ENCODE peak calls at places on chromosomes 12 and 14, in eight cellular contexts. One of them, this sample, is unnamed.

GRCh38 chr14:89625208-89625987 is 208.4 kb upstream of the FOXN3 start:
- DNase-seq in Calu3: no peak
- DNase-seq in MCF 10A: no peak
- DNase-seq in nephron progenitor cell: no peak
- DNase-seq in mesothelial cell of epicardium: no peak
- DNase-seq in A549: no peak
- DNase-seq in hepatocyte: peak
- DNase-seq in transverse colon: no peak
- DNase-seq in this sample: no peak

GRCh38 chr14:33602396-33602795 is 348.5 kb downstream of the EGLN3 start:
- DNase-seq in Calu3: no peak
- DNase-seq in MCF 10A: peak
- DNase-seq in nephron progenitor cell: no peak
- DNase-seq in mesothelial cell of epicardium: no peak
- DNase-seq in A549: no peak
- DNase-seq in hepatocyte: no peak
- DNase-seq in transverse colon: no peak
- DNase-seq in this sample: no peak

GRCh38 chr14:23055621-23056256 is 1.6 kb downstream of the CDH24 start:
- DNase-seq in Calu3: no peak
- DNase-seq in MCF 10A: peak
- DNase-seq in nephron progenitor cell: no peak
- DNase-seq in mesothelial cell of epicardium: no peak
- DNase-seq in A549: no peak
- DNase-seq in hepatocyte: peak
- DNase-seq in transverse colon: no peak
- DNase-seq in this sample: no peak

GRCh38 chr14:55000381-55000780 is 26.5 kb downstream of the WDHD1 start:
- DNase-seq in Calu3: no peak
- DNase-seq in MCF 10A: peak
- DNase-seq in nephron progenitor cell: no peak
- DNase-seq in mesothelial cell of epicardium: no peak
- DNase-seq in A549: no peak
- DNase-seq in hepatocyte: no peak
- DNase-seq in transverse colon: no peak
- DNase-seq in this sample: no peak

GRCh38 chr14:78567343-78567742 is 397.2 kb downstream of the NRXN3 start:
- DNase-seq in Calu3: no peak
- DNase-seq in MCF 10A: no peak
- DNase-seq in nephron progenitor cell: no peak
- DNase-seq in mesothelial cell of epicardium: no peak
- DNase-seq in A549: no peak
- DNase-seq in hepatocyte: no peak
- DNase-seq in transverse colon: no peak
- DNase-seq in this sample: peak

GRCh38 chr12:229441-230191 is 15.7 kb upstream of the SLC6A12 start:
- DNase-seq in Calu3: no peak
- DNase-seq in MCF 10A: no peak
- DNase-seq in nephron progenitor cell: no peak
- DNase-seq in mesothelial cell of epicardium: no peak
- DNase-seq in A549: no peak
- DNase-seq in hepatocyte: no peak
- DNase-seq in transverse colon: no peak
- DNase-seq in this sample: no peak

GRCh38 chr14:99687284-99688209 is 3.4 kb downstream of the CYP46A1 start:
- DNase-seq in Calu3: peak
- DNase-seq in MCF 10A: peak
- DNase-seq in nephron progenitor cell: peak
- DNase-seq in mesothelial cell of epicardium: no peak
- DNase-seq in A549: no peak
- DNase-seq in hepatocyte: no peak
- DNase-seq in transverse colon: no peak
- DNase-seq in this sample: no peak

GRCh38 chr14:104972301-104973211 is 5.6 kb downstream of the AHNAK2 start:
- DNase-seq in Calu3: peak
- DNase-seq in MCF 10A: peak
- DNase-seq in nephron progenitor cell: no peak
- DNase-seq in mesothelial cell of epicardium: no peak
- DNase-seq in A549: peak
- DNase-seq in hepatocyte: peak
- DNase-seq in transverse colon: peak
- DNase-seq in this sample: no peak

GRCh38 chr14:46540986-46541385 is 110.6 kb downstream of the RPL10L start:
- DNase-seq in Calu3: no peak
- DNase-seq in MCF 10A: no peak
- DNase-seq in nephron progenitor cell: no peak
- DNase-seq in mesothelial cell of epicardium: no peak
- DNase-seq in A549: no peak
- DNase-seq in hepatocyte: no peak
- DNase-seq in transverse colon: no peak
- DNase-seq in this sample: no peak

GRCh38 chr12:64837427-64837826 is 13.0 kb downstream of the TBC1D30 start:
- DNase-seq in Calu3: no peak
- DNase-seq in MCF 10A: no peak
- DNase-seq in nephron progenitor cell: no peak
- DNase-seq in mesothelial cell of epicardium: no peak
- DNase-seq in A549: no peak
- DNase-seq in hepatocyte: no peak
- DNase-seq in transverse colon: no peak
- DNase-seq in this sample: no peak

GRCh38 chr12:105729931-105730330 is 399.4 kb downstream of the C12orf75 start:
- DNase-seq in Calu3: no peak
- DNase-seq in MCF 10A: no peak
- DNase-seq in nephron progenitor cell: no peak
- DNase-seq in mesothelial cell of epicardium: no peak
- DNase-seq in A549: no peak
- DNase-seq in hepatocyte: no peak
- DNase-seq in transverse colon: no peak
- DNase-seq in this sample: no peak

GRCh38 chr12:6536894-6537579 is 2.7 kb downstream of the GAPDH start:
- DNase-seq in Calu3: no peak
- DNase-seq in MCF 10A: peak
- DNase-seq in nephron progenitor cell: no peak
- DNase-seq in mesothelial cell of epicardium: no peak
- DNase-seq in A549: peak
- DNase-seq in hepatocyte: no peak
- DNase-seq in transverse colon: no peak
- DNase-seq in this sample: no peak

GRCh38 chr14:54746019-54746418 is 156.6 kb downstream of the GCH1 start:
- DNase-seq in Calu3: no peak
- DNase-seq in MCF 10A: no peak
- DNase-seq in nephron progenitor cell: no peak
- DNase-seq in mesothelial cell of epicardium: no peak
- DNase-seq in A549: no peak
- DNase-seq in hepatocyte: no peak
- DNase-seq in transverse colon: no peak
- DNase-seq in this sample: no peak

GRCh38 chr14:29895591-29896043 is 32.0 kb downstream of the PRKD1 start:
- DNase-seq in Calu3: no peak
- DNase-seq in MCF 10A: no peak
- DNase-seq in nephron progenitor cell: no peak
- DNase-seq in mesothelial cell of epicardium: no peak
- DNase-seq in A549: no peak
- DNase-seq in hepatocyte: peak
- DNase-seq in transverse colon: no peak
- DNase-seq in this sample: no peak

GRCh38 chr12:120854804-120855203 is 49.4 kb downstream of the SPPL3 start:
- DNase-seq in Calu3: no peak
- DNase-seq in MCF 10A: no peak
- DNase-seq in nephron progenitor cell: no peak
- DNase-seq in mesothelial cell of epicardium: no peak
- DNase-seq in A549: no peak
- DNase-seq in hepatocyte: no peak
- DNase-seq in transverse colon: no peak
- DNase-seq in this sample: no peak

GRCh38 chr12:90253142-90253541 is 544.5 kb upstream of the ATP2B1 start:
- DNase-seq in Calu3: no peak
- DNase-seq in MCF 10A: no peak
- DNase-seq in nephron progenitor cell: no peak
- DNase-seq in mesothelial cell of epicardium: no peak
- DNase-seq in A549: no peak
- DNase-seq in hepatocyte: no peak
- DNase-seq in transverse colon: no peak
- DNase-seq in this sample: no peak

GRCh38 chr12:89999699-90000505 is 291.3 kb upstream of the ATP2B1 start:
- DNase-seq in Calu3: no peak
- DNase-seq in MCF 10A: no peak
- DNase-seq in nephron progenitor cell: no peak
- DNase-seq in mesothelial cell of epicardium: no peak
- DNase-seq in A549: no peak
- DNase-seq in hepatocyte: no peak
- DNase-seq in transverse colon: no peak
- DNase-seq in this sample: peak

GRCh38 chr12:110012137-110012536 is 12.9 kb downstream of the ANKRD13A start:
- DNase-seq in Calu3: peak
- DNase-seq in MCF 10A: no peak
- DNase-seq in nephron progenitor cell: no peak
- DNase-seq in mesothelial cell of epicardium: no peak
- DNase-seq in A549: no peak
- DNase-seq in hepatocyte: peak
- DNase-seq in transverse colon: peak
- DNase-seq in this sample: no peak

GRCh38 chr14:50860478-50861086 is 11.3 kb upstream of the ABHD12B start:
- DNase-seq in Calu3: peak
- DNase-seq in MCF 10A: peak
- DNase-seq in nephron progenitor cell: peak
- DNase-seq in mesothelial cell of epicardium: peak
- DNase-seq in A549: peak
- DNase-seq in hepatocyte: peak
- DNase-seq in transverse colon: peak
- DNase-seq in this sample: peak

GRCh38 chr14:81164167-81164774 is 56.5 kb downstream of the GTF2A1 start:
- DNase-seq in Calu3: peak
- DNase-seq in MCF 10A: peak
- DNase-seq in nephron progenitor cell: peak
- DNase-seq in mesothelial cell of epicardium: no peak
- DNase-seq in A549: peak
- DNase-seq in hepatocyte: peak
- DNase-seq in transverse colon: peak
- DNase-seq in this sample: peak

GRCh38 chr12:76158518-76159321 is 74.2 kb upstream of the NAP1L1 start:
- DNase-seq in Calu3: peak
- DNase-seq in MCF 10A: peak
- DNase-seq in nephron progenitor cell: peak
- DNase-seq in mesothelial cell of epicardium: no peak
- DNase-seq in A549: peak
- DNase-seq in hepatocyte: peak
- DNase-seq in transverse colon: peak
- DNase-seq in this sample: peak

GRCh38 chr12:131204416-131205311 is 251.0 kb downstream of the ADGRD1 start:
- DNase-seq in Calu3: no peak
- DNase-seq in MCF 10A: no peak
- DNase-seq in nephron progenitor cell: no peak
- DNase-seq in mesothelial cell of epicardium: no peak
- DNase-seq in A549: no peak
- DNase-seq in hepatocyte: no peak
- DNase-seq in transverse colon: no peak
- DNase-seq in this sample: no peak

GRCh38 chr14:92224348-92224954 is 98.5 kb upstream of the SLC24A4 start:
- DNase-seq in Calu3: no peak
- DNase-seq in MCF 10A: peak
- DNase-seq in nephron progenitor cell: no peak
- DNase-seq in mesothelial cell of epicardium: no peak
- DNase-seq in A549: peak
- DNase-seq in hepatocyte: no peak
- DNase-seq in transverse colon: no peak
- DNase-seq in this sample: peak

GRCh38 chr12:53098354-53098981 is 1.0 kb downstream of the IGFBP6 start:
- DNase-seq in Calu3: peak
- DNase-seq in MCF 10A: peak
- DNase-seq in nephron progenitor cell: no peak
- DNase-seq in mesothelial cell of epicardium: no peak
- DNase-seq in A549: peak
- DNase-seq in hepatocyte: no peak
- DNase-seq in transverse colon: peak
- DNase-seq in this sample: peak
- TF ChIP-seq CTCF in Calu3: no peak
- TF ChIP-seq CTCF in MCF 10A: no peak
- TF ChIP-seq CTCF in nephron progenitor cell: no peak
- TF ChIP-seq CTCF in mesothelial cell of epicardium: no peak
- TF ChIP-seq CTCF in A549: no peak
- TF ChIP-seq CTCF in hepatocyte: no peak
- TF ChIP-seq CTCF in transverse colon: no peak
- TF ChIP-seq CTCF in this sample: no peak

DNA sequence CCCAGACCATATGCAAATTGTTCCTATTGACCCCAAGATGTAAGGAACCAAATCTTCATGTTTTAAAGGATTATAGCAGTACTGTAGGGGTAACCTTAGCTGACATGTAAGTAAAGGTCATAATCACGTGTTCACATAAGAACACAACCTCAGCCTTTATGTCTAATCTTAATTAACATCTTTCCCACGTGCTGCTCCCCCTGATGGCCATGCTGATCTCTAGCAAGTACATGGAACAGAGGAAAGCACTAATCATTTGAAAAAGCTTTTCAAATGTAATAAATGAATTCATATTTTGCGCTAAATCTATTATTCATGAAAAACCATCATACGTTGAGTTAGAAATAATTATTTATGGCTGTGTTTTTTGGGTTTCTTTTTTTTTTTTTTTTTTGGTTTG is 30.5 kb upstream of the ITPR2 start:
- DNase-seq in Calu3: peak
- DNase-seq in MCF 10A: peak
- DNase-seq in nephron progenitor cell: no peak
- DNase-seq in mesothelial cell of epicardium: no peak
- DNase-seq in A549: peak
- DNase-seq in hepatocyte: no peak
- DNase-seq in transverse colon: no peak
- DNase-seq in this sample: peak
- TF ChIP-seq CTCF in Calu3: peak
- TF ChIP-seq CTCF in MCF 10A: peak
- TF ChIP-seq CTCF in nephron progenitor cell: no peak
- TF ChIP-seq CTCF in mesothelial cell of epicardium: no peak
- TF ChIP-seq CTCF in A549: no peak
- TF ChIP-seq CTCF in hepatocyte: peak
- TF ChIP-seq CTCF in transverse colon: no peak
- TF ChIP-seq CTCF in this sample: peak

DNA sequence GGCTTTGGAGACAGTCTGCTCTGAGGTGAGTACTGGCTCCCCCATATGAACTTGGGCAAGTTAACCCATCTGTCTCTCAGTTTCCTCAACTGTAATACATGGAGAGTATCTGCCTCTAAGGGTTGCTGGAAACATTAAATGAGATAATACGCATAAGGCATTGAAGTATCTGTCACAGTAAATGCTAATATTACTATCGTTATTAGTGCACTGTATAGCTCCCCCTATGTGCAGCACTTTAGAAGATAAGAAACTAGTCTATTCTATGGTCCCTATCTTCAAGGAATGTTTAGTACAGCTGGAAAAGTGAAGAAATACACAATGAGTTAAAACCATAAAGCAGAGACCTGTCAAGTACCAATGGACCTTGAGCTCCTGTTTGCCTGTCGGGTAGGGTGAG is 51.7 kb upstream of the CFL2 start:
- DNase-seq in Calu3: no peak
- DNase-seq in MCF 10A: no peak
- DNase-seq in nephron progenitor cell: no peak
- DNase-seq in mesothelial cell of epicardium: no peak
- DNase-seq in A549: peak
- DNase-seq in hepatocyte: no peak
- DNase-seq in transverse colon: no peak
- DNase-seq in this sample: peak
- TF ChIP-seq CTCF in Calu3: no peak
- TF ChIP-seq CTCF in MCF 10A: no peak
- TF ChIP-seq CTCF in nephron progenitor cell: no peak
- TF ChIP-seq CTCF in mesothelial cell of epicardium: no peak
- TF ChIP-seq CTCF in A549: peak
- TF ChIP-seq CTCF in hepatocyte: peak
- TF ChIP-seq CTCF in transverse colon: no peak
- TF ChIP-seq CTCF in this sample: peak

GRCh38 chr12:51746416-51746815 is 102.1 kb downstream of the FIGNL2 start:
- DNase-seq in Calu3: no peak
- DNase-seq in MCF 10A: no peak
- DNase-seq in nephron progenitor cell: no peak
- DNase-seq in mesothelial cell of epicardium: no peak
- DNase-seq in A549: no peak
- DNase-seq in hepatocyte: no peak
- DNase-seq in transverse colon: no peak
- DNase-seq in this sample: no peak
- TF ChIP-seq CTCF in Calu3: no peak
- TF ChIP-seq CTCF in MCF 10A: no peak
- TF ChIP-seq CTCF in nephron progenitor cell: no peak
- TF ChIP-seq CTCF in mesothelial cell of epicardium: no peak
- TF ChIP-seq CTCF in A549: no peak
- TF ChIP-seq CTCF in hepatocyte: no peak
- TF ChIP-seq CTCF in transverse colon: no peak
- TF ChIP-seq CTCF in this sample: no peak